ENCODE peak calls at places on chromosomes 13 and 19, in ten cellular contexts. O, E, X, J, N, T, F, M, U and I are unnamed samples.

GRCh38 chr13:20703785-20704458 is 423 bp downstream of the IL17D start:
- DNase-seq in O (no peak), E (peak; percentile 52), X (peak; percentile 72), J (no peak), N (peak; percentile 67), T (peak; percentile 92), F (peak; percentile 81), M (peak; percentile 53), U (peak; percentile 18), I (peak; percentile 70)

GRCh38 chr19:44303976-44304568 is 753 bp downstream of the ZNF235 start:
- DNase-seq in O (no peak), E (no peak), X (peak; percentile 29), J (no peak), N (peak; percentile 12), T (no peak), F (peak; percentile 7), M (no peak), U (no peak), I (no peak)

GRCh38 chr13:44111701-44112100 is 232.0 kb downstream of the LACC1 start:
- DNase-seq in O (no peak), E (no peak), X (no peak), J (no peak), N (no peak), T (no peak), F (no peak), M (no peak), U (no peak), I (no peak)

GRCh38 chr19:51573331-51573730 is 2.2 kb downstream of the ZNF175 start:
- DNase-seq in O (no peak), E (no peak), X (peak; percentile 22), J (no peak), N (no peak), T (no peak), F (peak; percentile 11), M (no peak), U (no peak), I (no peak)

GRCh38 chr13:29908411-29908810 is 58.0 kb upstream of the UBL3 start:
- DNase-seq in O (peak; percentile 85), E (no peak), X (peak; percentile 47), J (no peak), N (no peak), T (no peak), F (no peak), M (no peak), U (no peak), I (no peak)

GRCh38 chr13:33761744-33762143 is 56.2 kb upstream of the RFC3 start:
- DNase-seq in O (no peak), E (peak; percentile 56), X (peak; percentile 17), J (no peak), N (peak; percentile 39), T (peak; percentile 70), F (no peak), M (no peak), U (no peak), I (no peak)

GRCh38 chr13:21719463-21719862 is 48.6 kb downstream of the FGF9 start:
- DNase-seq in O (no peak), E (no peak), X (no peak), J (no peak), N (no peak), T (no peak), F (no peak), M (no peak), U (no peak), I (no peak)

GRCh38 chr19:7292950-7293794 is 1.0 kb downstream of the INSR start:
- DNase-seq in O (peak; percentile 80), E (no peak), X (no peak), J (no peak), N (no peak), T (no peak), F (no peak), M (peak; percentile 45), U (no peak), I (no peak)

GRCh38 chr19:1609680-1610474 is 4.6 kb upstream of the UQCR11 start:
- DNase-seq in O (no peak), E (no peak), X (no peak), J (no peak), N (no peak), T (no peak), F (no peak), M (no peak), U (no peak), I (no peak)

GRCh38 chr19:19067276-19068072 is 3.7 kb downstream of the SLC25A42 start:
- DNase-seq in O (no peak), E (no peak), X (no peak), J (no peak), N (peak; percentile 69), T (peak; percentile 67), F (no peak), M (no peak), U (no peak), I (no peak)

GRCh38 chr19:2171349-2172145 is 7.8 kb downstream of the DOT1L start:
- DNase-seq in O (no peak), E (no peak), X (no peak), J (no peak), N (no peak), T (peak; percentile 82), F (no peak), M (no peak), U (no peak), I (peak; percentile 38)

GRCh38 chr13:48640767-48641166 is 13.0 kb upstream of the CYSLTR2 start:
- DNase-seq in O (no peak), E (no peak), X (no peak), J (no peak), N (no peak), T (no peak), F (no peak), M (no peak), U (no peak), I (no peak)

GRCh38 chr13:98068511-98068910 is 74.4 kb upstream of the FARP1 start:
- DNase-seq in O (no peak), E (no peak), X (no peak), J (no peak), N (no peak), T (no peak), F (no peak), M (no peak), U (no peak), I (no peak)

GRCh38 chr19:918481-919156 is 1.5 kb downstream of the KISS1R start:
- DNase-seq in O (no peak), E (no peak), X (no peak), J (no peak), N (no peak), T (no peak), F (no peak), M (no peak), U (no peak), I (no peak)

GRCh38 chr19:49817964-49818690 is at the start of gene MED25:
- DNase-seq in O (peak; percentile 89), E (peak; percentile 68), X (peak; percentile 75), J (no peak), N (peak; percentile 92), T (peak; percentile 97), F (peak; percentile 96), M (peak; percentile 84), U (peak; percentile 65), I (peak; percentile 82)

GRCh38 chr13:60230593-60230992 is 66.9 kb upstream of the DIAPH3 start:
- DNase-seq in O (no peak), E (no peak), X (no peak), J (no peak), N (no peak), T (no peak), F (no peak), M (no peak), U (no peak), I (no peak)

GRCh38 chr13:113887700-113888201 is 23.9 kb upstream of the GAS6 start:
- DNase-seq in O (no peak), E (no peak), X (no peak), J (no peak), N (no peak), T (no peak), F (no peak), M (no peak), U (no peak), I (no peak)

GRCh38 chr19:8423821-8424223 is 10.7 kb downstream of the MARCHF2 start:
- DNase-seq in O (peak; percentile 93), E (no peak), X (peak; percentile 97), J (no peak), N (peak; percentile 83), T (peak; percentile 39), F (peak; percentile 82), M (peak; percentile 99), U (peak; percentile 69), I (peak; percentile 86)

GRCh38 chr19:38949580-38950367 is 19.0 kb downstream of the MRPS12 start:
- DNase-seq in O (peak; percentile 90), E (peak; percentile 39), X (no peak), J (peak; percentile 95), N (peak; percentile 36), T (no peak), F (no peak), M (peak; percentile 82), U (peak; percentile 44), I (no peak)

GRCh38 chr19:46825731-46826055 is 25.0 kb downstream of the AP2S1 start:
- DNase-seq in O (no peak), E (no peak), X (no peak), J (no peak), N (no peak), T (no peak), F (no peak), M (no peak), U (no peak), I (no peak)

GRCh38 chr19:38204728-38205127 is 19.3 kb downstream of the DPF1 start:
- DNase-seq in O (no peak), E (no peak), X (no peak), J (no peak), N (no peak), T (no peak), F (no peak), M (no peak), U (no peak), I (no peak)

GRCh38 chr19:14318873-14319272 is 62.4 kb upstream of the ADGRE5 start:
- DNase-seq in O (no peak), E (no peak), X (no peak), J (no peak), N (no peak), T (no peak), F (no peak), M (no peak), U (no peak), I (no peak)

GRCh38 chr19:52410276-52410675 is 12.6 kb downstream of the ZNF528 start:
- DNase-seq in O (no peak), E (no peak), X (no peak), J (no peak), N (no peak), T (no peak), F (no peak), M (no peak), U (no peak), I (peak; percentile 21)

GRCh38 chr19:46481947-46482346 is 10.6 kb upstream of the PNMA8A start:
- DNase-seq in O (no peak), E (no peak), X (no peak), J (no peak), N (no peak), T (no peak), F (no peak), M (peak; percentile 62), U (no peak), I (no peak)